ENCODE peak calls at places on chromosomes 6 and 20, in five cellular contexts. F is activated T-helper 1 cell treated with Interleukin-2 at 50 U/mL for 16 hours, I is kidney tubule cell, L is HCEC 1CT, P is T-helper 9 cell. N is an unnamed sample.

GRCh38 chr6:28809947-28810654 is 113.7 kb downstream of the TRIM27 start:
- DNase-seq in F (no peak), I (no peak), L (peak; percentile 11), P (no peak), N (no peak)

GRCh38 chr20:38131588-38132121 is 33.4 kb downstream of the TGM2 start:
- DNase-seq in F (no peak), I (no peak), L (no peak), P (no peak), N (no peak)

GRCh38 chr6:15608406-15608805 is 54.4 kb downstream of the DTNBP1 start:
- DNase-seq in F (no peak), I (peak; percentile 94), L (peak; percentile 82), P (no peak), N (no peak)

GRCh38 chr6:38625191-38625590 is 14.5 kb downstream of the BTBD9 start:
- DNase-seq in F (no peak), I (no peak), L (no peak), P (no peak), N (no peak)

GRCh38 chr6:13863699-13864155 is 49.4 kb upstream of the MCUR1 start:
- DNase-seq in F (no peak), I (peak; percentile 55), L (no peak), P (no peak), N (no peak)

GRCh38 chr20:59402697-59403096 is 102.3 kb downstream of the EDN3 start:
- DNase-seq in F (no peak), I (no peak), L (no peak), P (no peak), N (no peak)

GRCh38 chr6:29629571-29629970 is 3.4 kb downstream of the GABBR1 start:
- DNase-seq in F (no peak), I (no peak), L (no peak), P (no peak), N (no peak)

GRCh38 chr20:33703498-33704137 is 16.5 kb downstream of the PXMP4 start:
- DNase-seq in F (no peak), I (no peak), L (no peak), P (no peak), N (no peak)

GRCh38 chr6:139903411-139904157 is 529.1 kb upstream of the CITED2 start:
- DNase-seq in F (no peak), I (no peak), L (no peak), P (no peak), N (no peak)

GRCh38 chr6:75210885-75211739 is 5.3 kb upstream of the COL12A1 start:
- DNase-seq in F (no peak), I (peak; percentile 68), L (peak; percentile 60), P (peak; percentile 39), N (peak; percentile 21)

GRCh38 chr20:49450281-49450707 is 32.2 kb downstream of the KCNB1 start:
- DNase-seq in F (no peak), I (no peak), L (no peak), P (no peak), N (no peak)

GRCh38 chr20:2245637-2246036 is 50.2 kb upstream of the TGM3 start:
- DNase-seq in F (no peak), I (no peak), L (no peak), P (no peak), N (no peak)

GRCh38 chr20:19274412-19275015 is 62.1 kb downstream of the SLC24A3 start:
- DNase-seq in F (no peak), I (no peak), L (no peak), P (no peak), N (no peak)

GRCh38 chr20:10602141-10602660 is 71.6 kb downstream of the JAG1 start:
- DNase-seq in F (no peak), I (no peak), L (no peak), P (no peak), N (no peak)

GRCh38 chr20:19072988-19073387 is 139.5 kb upstream of the SLC24A3 start:
- DNase-seq in F (no peak), I (no peak), L (no peak), P (no peak), N (no peak)

GRCh38 chr20:16369441-16369840 is 203.8 kb downstream of the KIF16B start:
- DNase-seq in F (no peak), I (no peak), L (no peak), P (no peak), N (no peak)

GRCh38 chr6:42777126-42777822 is 4.6 kb upstream of the BICRAL start:
- DNase-seq in F (no peak), I (peak; percentile 88), L (peak; percentile 57), P (no peak), N (no peak)

GRCh38 chr6:108170607-108171290 is 4.9 kb downstream of the NR2E1 start:
- DNase-seq in F (no peak), I (no peak), L (no peak), P (no peak), N (no peak)

GRCh38 chr20:42902519-42902908 is 287.2 kb downstream of the PTPRT start:
- DNase-seq in F (no peak), I (no peak), L (no peak), P (no peak), N (no peak)

GRCh38 chr6:27601668-27602254 is 128.9 kb upstream of the ZNF184 start:
- DNase-seq in F (no peak), I (no peak), L (no peak), P (no peak), N (no peak)

GRCh38 chr6:16318538-16318937 is 80.2 kb downstream of the GMPR start:
- DNase-seq in F (no peak), I (peak; percentile 70), L (peak; percentile 80), P (no peak), N (no peak)

GRCh38 chr20:2026514-2026913 is 32.7 kb upstream of the PDYN start:
- DNase-seq in F (no peak), I (no peak), L (no peak), P (no peak), N (no peak)

GRCh38 chr6:116596815-116597214 is 19.5 kb upstream of the RSPH4A start:
- DNase-seq in F (no peak), I (no peak), L (peak; percentile 8), P (no peak), N (no peak)

N was measured in T-helper 2 cell.